ENCODE peak calls at places on chromosomes 1 and 21, in seven cellular contexts. K, Y, U, C, F, X and R are unnamed samples.

GRCh38 chr1:206685749-206686485 is 1.2 kb downstream of the MAPKAPK2 start:
- DNase-seq in X (no peak), U (peak; percentile 89), K (peak; percentile 74), Y (peak; percentile 66), C (peak; percentile 38), F (peak; percentile 81), R (peak; percentile 78)

GRCh38 chr1:183987593-183988318 is 49.8 kb downstream of the COLGALT2 start:
- DNase-seq in Y (peak; percentile 40), K (peak; percentile 69), C (no peak), F (no peak), X (no peak), U (no peak), R (no peak)

GRCh38 chr1:25658791-25659431 is 42.3 kb downstream of the MAN1C1 start:
- DNase-seq in Y (peak; percentile 56), K (peak; percentile 51), C (no peak), X (peak; percentile 34), U (peak; percentile 73), F (peak; percentile 82), R (no peak)

GRCh38 chr1:55860816-55861519 is 645.8 kb upstream of the USP24 start:
- DNase-seq in C (no peak), F (no peak), K (peak; percentile 85), Y (no peak), U (no peak), X (no peak), R (no peak)

GRCh38 chr1:62508187-62508758 is 71.4 kb downstream of the USP1 start:
- DNase-seq in Y (no peak), X (peak; percentile 42), F (no peak), C (peak; percentile 44), U (no peak), K (peak; percentile 74), R (no peak)

GRCh38 chr1:200714504-200715187 is 24.0 kb upstream of the CAMSAP2 start:
- DNase-seq in C (no peak), F (no peak), U (no peak), X (no peak), Y (no peak), K (no peak), R (no peak)

GRCh38 chr1:32363713-32364112 is 1.4 kb downstream of the TSSK3 start:
- DNase-seq in F (peak; percentile 48), Y (no peak), X (no peak), U (no peak), C (no peak), K (no peak), R (no peak)

GRCh38 chr1:29525941-29526340 is 289.6 kb downstream of the PTPRU start:
- DNase-seq in U (peak; percentile 19), K (no peak), X (no peak), Y (no peak), C (no peak), F (no peak), R (no peak)

GRCh38 chr1:202579806-202580205 is 130.4 kb downstream of the SYT2 start:
- DNase-seq in F (no peak), C (no peak), U (peak; percentile 8), Y (no peak), X (no peak), K (peak; percentile 94), R (no peak)

GRCh38 chr1:179785025-179785424 is 41.9 kb downstream of the FAM163A start:
- DNase-seq in K (peak; percentile 46), Y (no peak), U (no peak), X (no peak), F (no peak), C (no peak), R (no peak)

GRCh38 chr1:162087118-162087517 is 17.6 kb downstream of the NOS1AP start:
- DNase-seq in K (no peak), C (no peak), U (no peak), X (no peak), Y (no peak), F (no peak), R (no peak)

GRCh38 chr1:93722081-93723031 is 40.7 kb upstream of the BCAR3 start:
- DNase-seq in X (no peak), K (peak; percentile 49), F (peak; percentile 50), Y (peak; percentile 66), C (no peak), U (no peak), R (no peak)

GRCh38 chr1:62685431-62685859 is 2.7 kb downstream of the DOCK7 start:
- DNase-seq in K (no peak), C (no peak), U (no peak), F (no peak), X (no peak), Y (no peak), R (no peak)

GRCh38 chr1:165633624-165634023 is 2.6 kb downstream of the MGST3 start:
- DNase-seq in X (peak; percentile 17), Y (no peak), F (no peak), K (peak; percentile 34), C (no peak), U (no peak), R (no peak)

GRCh38 chr1:56709269-56709880 is 64.3 kb downstream of the PRKAA2 start:
- DNase-seq in F (no peak), K (peak; percentile 68), C (peak; percentile 63), Y (no peak), U (no peak), X (peak; percentile 57), R (no peak)

GRCh38 chr1:78682527-78682926 is 32.9 kb downstream of the IFI44 start:
- DNase-seq in X (no peak), F (no peak), K (no peak), Y (no peak), C (no peak), U (no peak), R (no peak)

DNA sequence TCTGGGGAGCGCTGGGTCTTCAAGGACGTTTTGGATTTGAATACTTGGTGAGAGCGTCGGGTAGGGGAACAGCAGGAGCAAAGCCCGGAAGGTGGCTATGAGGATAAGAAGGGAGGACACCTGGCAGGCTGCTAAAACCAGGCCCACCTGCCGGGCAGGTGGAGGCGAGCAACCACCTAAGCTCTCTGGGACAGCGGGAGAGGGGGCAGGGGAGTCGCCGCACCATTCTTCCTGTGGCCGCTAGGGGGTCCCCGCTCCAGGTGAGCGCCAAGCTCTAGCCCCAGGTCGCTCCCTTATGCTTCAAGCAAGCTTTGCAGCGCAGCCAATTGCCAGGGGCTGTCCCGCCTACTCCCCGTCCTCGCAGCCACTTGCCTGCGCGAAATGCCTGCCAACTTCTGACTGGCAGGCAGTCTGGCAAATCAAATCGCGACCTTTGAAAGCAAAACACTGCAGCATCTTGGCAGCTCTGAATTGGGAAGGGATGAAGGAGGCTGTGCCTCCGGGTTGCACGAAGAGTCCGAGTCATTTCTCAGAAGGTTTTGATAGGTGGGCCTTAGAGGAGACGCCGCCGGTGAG is at the start of gene NIPAL3:
- DNase-seq in Y (peak; percentile 99), F (peak; percentile 98), U (peak; percentile 94), K (peak; percentile 99), X (peak; percentile 100), C (peak; percentile 99), R (peak; percentile 98)
- TF ChIP-seq CTCF in Y (peak; percentile 79), F (peak; percentile 77), U (peak; percentile 28), K (peak; percentile 66), X (peak; percentile 75), C (peak; percentile 65), R (peak; percentile 63)

DNA sequence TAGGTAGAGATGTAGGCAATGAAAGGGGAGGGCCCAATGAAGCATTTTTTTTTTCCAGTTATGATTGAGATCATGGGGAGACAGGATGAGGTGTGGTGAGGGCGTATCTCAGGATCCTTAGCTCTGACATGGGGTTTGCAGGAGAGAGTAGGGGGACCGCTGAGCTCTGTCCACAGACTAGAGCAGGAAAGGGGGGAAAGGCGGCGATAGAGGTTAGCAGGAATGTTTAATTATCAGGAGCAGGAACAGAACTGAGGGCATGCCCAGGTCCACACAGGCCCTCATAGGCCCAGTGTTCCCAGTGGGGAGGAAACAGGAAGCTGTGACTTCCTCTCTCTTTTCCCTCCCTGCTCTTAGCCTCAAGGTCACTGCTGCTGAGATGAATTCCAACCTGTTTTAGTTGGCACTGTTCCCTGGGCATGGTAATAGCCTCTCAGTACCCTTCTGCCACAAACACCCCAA is 876 bp upstream of the RXFP4 start:
- DNase-seq in F (no peak), X (no peak), U (no peak), Y (peak; percentile 80), C (peak; percentile 69), K (peak; percentile 70), R (peak; percentile 75)
- H3K4me3 ChIP-seq in F (no peak overlapping the region), X (peak overlapping the region; percentile 11), U (no peak overlapping the region), Y (no peak overlapping the region), C (no peak overlapping the region), K (no peak overlapping the region), R (no peak overlapping the region)

GRCh38 chr1:207876129-207876528 is 34.8 kb downstream of the CD34 start:
- DNase-seq in Y (no peak), U (no peak), K (no peak), F (no peak), X (no peak), C (no peak), R (no peak)
- TF ChIP-seq CTCF in Y (peak; percentile 11), U (no peak), K (peak; percentile 23), F (no peak), X (peak; percentile 39), C (peak; percentile 43), R (no peak)

GRCh38 chr21:34878940-34879339 is 170.2 kb downstream of the RUNX1 start:
- DNase-seq in C (no peak), K (no peak), U (no peak), X (no peak), Y (no peak), F (no peak), R (no peak)
- H3K4me3 ChIP-seq in C (peak overlapping the region; percentile 14), K (no peak overlapping the region), U (no peak overlapping the region), X (no peak overlapping the region), Y (no peak overlapping the region), F (no peak overlapping the region), R (no peak overlapping the region)

GRCh38 chr21:42495765-42496119 is 282 bp downstream of the RSPH1 start:
- DNase-seq in K (peak; percentile 30), Y (no peak), X (no peak), U (no peak), F (no peak), C (no peak), R (no peak)
- TF ChIP-seq CTCF in K (no peak), Y (peak; percentile 35), X (no peak), U (no peak), F (peak; percentile 18), C (no peak), R (no peak)